ENCODE peak calls at places on chromosomes 5 and 9, in eight cellular contexts. F, L, I, U, H, R, W and N are unnamed samples.

GRCh38 chr5:171419663-171420428 is 399 bp downstream of the FGF18 start:
- DNase-seq in F (peak), L (peak), I (no peak), U (no peak), H (no peak), R (no peak), W (no peak), N (no peak)

GRCh38 chr9:33506626-33507370 is 17.3 kb upstream of the ANKRD18B start:
- DNase-seq in F (no peak), L (peak), I (no peak), U (no peak), H (no peak), R (peak), W (peak), N (no peak)

GRCh38 chr9:106077731-106078130 is 383.4 kb downstream of the TMEM38B start:
- DNase-seq in F (no peak), L (no peak), I (peak), U (no peak), H (no peak), R (no peak), W (no peak), N (no peak)

GRCh38 chr9:117153021-117153420 is 261.8 kb downstream of the ASTN2 start:
- DNase-seq in F (no peak), L (no peak), I (no peak), U (no peak), H (no peak), R (no peak), W (peak), N (no peak)

GRCh38 chr5:138033275-138033808 is 463 bp upstream of the FAM13B start:
- DNase-seq in F (no peak), L (no peak), I (peak), U (no peak), H (no peak), R (no peak), W (peak), N (no peak)

GRCh38 chr5:172410160-172410559 is 44.2 kb downstream of the SH3PXD2B start:
- DNase-seq in F (no peak), L (no peak), I (no peak), U (no peak), H (no peak), R (no peak), W (peak), N (no peak)

GRCh38 chr9:37938121-37938906 is 34.4 kb upstream of the SLC25A51 start:
- DNase-seq in F (no peak), L (no peak), I (peak), U (no peak), H (no peak), R (no peak), W (peak), N (no peak)

GRCh38 chr5:149559712-149560111 is 8.5 kb upstream of the CSNK1A1 start:
- DNase-seq in F (no peak), L (no peak), I (no peak), U (no peak), H (no peak), R (no peak), W (peak), N (no peak)

GRCh38 chr5:161602739-161603138 is 56.2 kb upstream of the GABRB2 start:
- DNase-seq in F (no peak), L (no peak), I (no peak), U (no peak), H (no peak), R (no peak), W (no peak), N (no peak)

GRCh38 chr5:10756539-10756938 is 4.5 kb downstream of the DAP start:
- DNase-seq in F (no peak), L (no peak), I (no peak), U (no peak), H (no peak), R (no peak), W (no peak), N (no peak)

GRCh38 chr9:137422668-137423000 is 328 bp downstream of the EXD3 start:
- DNase-seq in F (no peak), L (no peak), I (no peak), U (no peak), H (no peak), R (no peak), W (peak), N (no peak)

GRCh38 chr5:123125953-123126352 is 36.9 kb downstream of the PRDM6 start:
- DNase-seq in F (no peak), L (peak), I (no peak), U (no peak), H (no peak), R (no peak), W (peak), N (no peak)

GRCh38 chr5:2575292-2575691 is 176.2 kb downstream of the IRX2 start:
- DNase-seq in F (no peak), L (no peak), I (no peak), U (no peak), H (no peak), R (no peak), W (no peak), N (no peak)

GRCh38 chr5:169567079-169567478 is 16.5 kb upstream of the SPDL1 start:
- DNase-seq in F (no peak), L (no peak), I (no peak), U (no peak), H (no peak), R (no peak), W (no peak), N (no peak)

GRCh38 chr5:141508440-141508807 is 19.5 kb downstream of the PCDHGC5 start:
- DNase-seq in F (no peak), L (no peak), I (no peak), U (no peak), H (no peak), R (no peak), W (no peak), N (no peak)

GRCh38 chr5:41925555-41925946 is 470 bp downstream of the FBXO4 start:
- DNase-seq in F (peak), L (peak), I (peak), U (peak), H (no peak), R (peak), W (no peak), N (no peak)

GRCh38 chr5:41927604-41928003 is 2.5 kb downstream of the FBXO4 start:
- DNase-seq in F (no peak), L (no peak), I (no peak), U (no peak), H (no peak), R (no peak), W (no peak), N (no peak)

GRCh38 chr5:41924526-41924871 is 582 bp upstream of the FBXO4 start:
- DNase-seq in F (no peak), L (no peak), I (no peak), U (no peak), H (no peak), R (no peak), W (no peak), N (no peak)

GRCh38 chr5:41921874-41922273 is 3.2 kb upstream of the FBXO4 start:
- DNase-seq in F (no peak), L (no peak), I (no peak), U (no peak), H (no peak), R (no peak), W (peak), N (no peak)

DNA sequence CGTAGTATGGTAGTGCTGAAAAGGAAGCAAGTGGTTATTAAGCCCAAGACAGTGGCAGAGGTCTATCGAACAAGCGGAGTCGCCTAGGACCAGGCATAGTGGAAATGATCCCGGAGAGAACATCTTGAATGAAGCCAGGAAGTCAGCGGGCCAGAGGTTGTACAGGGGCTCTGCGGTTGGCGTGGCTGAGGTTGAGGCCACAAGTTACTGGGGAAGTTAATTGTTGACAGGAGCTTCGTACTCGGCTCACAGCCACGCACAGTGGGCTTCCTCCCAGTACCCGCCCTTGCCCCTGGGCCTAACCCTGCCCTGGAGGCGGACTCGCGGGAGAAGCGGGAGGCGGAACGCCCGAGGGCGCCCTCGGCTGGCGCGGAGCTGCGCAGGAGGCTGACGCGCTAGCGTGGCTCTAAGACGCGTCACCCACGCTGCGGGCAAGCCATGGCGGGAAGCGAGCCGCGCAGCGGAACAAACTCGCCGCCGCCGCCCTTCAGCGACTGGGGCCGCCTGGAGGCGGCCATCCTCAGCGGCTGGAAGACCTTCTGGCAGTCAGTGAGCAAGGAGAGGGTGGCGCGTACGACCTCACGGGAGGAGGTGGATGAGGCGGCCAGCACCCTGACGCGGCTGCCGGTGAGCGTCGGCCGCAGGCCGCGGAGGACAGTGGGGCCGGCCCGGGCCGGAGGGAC is at the start of gene FBXO4:
- DNase-seq in F (peak), L (peak), I (peak), U (peak), H (peak), R (peak), W (peak), N (peak)
- H3K27ac ChIP-seq in F (peak), L (peak), I (peak), U (peak), H (peak), R (peak), W (no peak), N (peak)

DNA sequence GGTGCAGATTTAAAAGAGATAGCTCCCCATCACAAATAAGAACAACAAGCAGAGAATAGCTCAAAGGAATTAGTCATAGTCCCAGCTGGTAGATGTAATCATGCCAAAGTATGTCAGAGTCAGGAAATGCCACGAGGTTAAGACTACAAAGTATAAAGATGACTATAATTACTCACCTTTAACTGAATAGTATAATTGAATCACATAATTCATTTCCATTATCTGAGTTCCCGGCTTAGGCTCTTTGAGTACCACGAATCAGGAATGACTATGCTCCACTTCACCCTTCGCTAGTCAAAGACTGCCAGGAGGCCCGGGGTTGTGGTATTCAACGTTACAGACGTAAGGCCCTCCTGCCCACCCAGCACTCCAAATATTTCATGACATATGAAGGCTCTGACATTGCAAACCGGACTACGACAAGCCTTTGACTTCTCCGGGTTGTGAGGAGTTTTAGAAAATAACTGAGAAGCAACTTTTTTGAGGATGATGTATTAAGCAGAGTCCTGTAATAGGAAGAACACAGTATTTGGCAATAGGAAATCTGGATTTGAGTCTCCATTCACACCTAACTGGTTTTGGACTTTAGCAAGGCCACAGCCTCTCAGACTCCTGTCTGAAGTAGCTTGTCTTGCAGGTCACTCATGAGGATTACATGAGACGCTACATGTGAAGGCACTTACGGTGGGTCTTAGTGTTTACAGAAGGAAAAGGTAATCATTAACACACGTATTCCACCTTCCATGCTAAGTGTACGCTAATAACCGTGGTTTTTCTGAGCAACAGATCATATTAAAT is 64.6 kb downstream of the ENC1 start:
- DNase-seq in F (no peak), L (no peak), I (no peak), U (no peak), H (no peak), R (no peak), W (peak), N (no peak)
- H3K27ac ChIP-seq in F (peak), L (peak), I (no peak), U (peak), H (peak), R (no peak), W (peak), N (no peak)

GRCh38 chr5:73969195-73970059 is 343.4 kb downstream of the ARHGEF28 start:
- DNase-seq in F (no peak), L (no peak), I (no peak), U (no peak), H (no peak), R (no peak), W (no peak), N (no peak)
- H3K27ac ChIP-seq in F (no peak), L (no peak), I (no peak), U (no peak), H (no peak), R (no peak), W (no peak), N (no peak)

GRCh38 chr5:37736397-37736796 is 103.4 kb downstream of the GDNF start:
- DNase-seq in F (no peak), L (no peak), I (no peak), U (no peak), H (no peak), R (no peak), W (no peak), N (no peak)

GRCh38 chr5:37738865-37739488 is 100.9 kb downstream of the GDNF start:
- DNase-seq in F (no peak), L (no peak), I (no peak), U (no peak), H (no peak), R (no peak), W (no peak), N (no peak)

GRCh38 chr5:37738057-37738691 is 101.7 kb downstream of the GDNF start:
- DNase-seq in F (no peak), L (no peak), I (no peak), U (no peak), H (no peak), R (peak), W (peak), N (no peak)

GRCh38 chr5:37735649-37736347 is 104.0 kb downstream of the GDNF start:
- DNase-seq in F (no peak), L (no peak), I (peak), U (peak), H (no peak), R (no peak), W (peak), N (no peak)

DNA sequence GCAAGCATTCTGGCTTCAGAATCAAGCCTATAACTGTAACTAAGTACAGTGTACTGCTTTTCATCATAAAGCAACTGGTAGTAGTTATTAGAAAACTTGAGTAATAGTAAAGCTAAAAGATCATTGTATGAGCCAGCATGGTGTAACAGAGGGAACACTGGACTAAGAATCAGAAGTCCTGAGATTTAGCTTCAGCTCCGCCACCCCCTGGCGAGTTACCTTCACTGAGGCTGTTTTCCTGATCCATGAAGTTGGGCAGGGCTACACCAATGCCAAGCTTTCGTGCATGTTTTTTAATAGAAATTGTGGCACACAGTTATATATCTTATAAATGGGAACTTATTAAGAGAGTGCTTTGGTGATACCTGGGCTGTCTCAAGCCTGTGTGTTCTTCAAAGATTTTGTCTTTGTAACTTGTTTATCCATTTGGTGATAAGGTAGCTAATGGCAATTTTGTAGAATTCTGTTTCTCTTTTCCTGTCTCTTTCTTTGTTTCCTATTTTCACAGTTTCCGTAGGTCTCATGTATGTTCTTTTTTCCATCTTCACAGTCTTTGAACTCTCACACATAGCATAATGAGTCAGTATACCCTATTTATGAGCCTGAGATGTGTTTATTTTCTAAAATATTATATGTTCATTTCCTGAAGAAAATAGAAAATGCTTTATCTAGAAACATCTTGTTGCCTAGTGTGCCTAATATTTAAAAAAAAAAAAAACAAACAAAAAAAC is 102.3 kb downstream of the GDNF start:
- DNase-seq in F (no peak), L (no peak), I (no peak), U (no peak), H (no peak), R (no peak), W (no peak), N (no peak)
- H3K27ac ChIP-seq in F (no peak), L (no peak), I (no peak), U (peak), H (no peak), R (no peak), W (no peak), N (no peak)

GRCh38 chr5:99032234-99033013 is 103.6 kb upstream of the CHD1 start:
- DNase-seq in F (peak), L (peak), I (peak), U (no peak), H (no peak), R (peak), W (peak), N (no peak)
- H3K27ac ChIP-seq in F (peak), L (peak), I (no peak), U (no peak), H (peak), R (no peak), W (no peak), N (peak)

GRCh38 chr5:14075937-14076336 is 67.2 kb upstream of the TRIO start:
- DNase-seq in F (no peak), L (no peak), I (no peak), U (no peak), H (no peak), R (no peak), W (no peak), N (no peak)
- H3K27ac ChIP-seq in F (no peak), L (no peak), I (no peak), U (no peak), H (no peak), R (no peak), W (no peak), N (no peak)

GRCh38 chr5:81786509-81786908 is 35.6 kb upstream of the SSBP2 start:
- DNase-seq in F (no peak), L (no peak), I (no peak), U (no peak), H (no peak), R (no peak), W (no peak), N (no peak)
- H3K27ac ChIP-seq in F (no peak), L (no peak), I (no peak), U (no peak), H (no peak), R (no peak), W (no peak), N (no peak)

GRCh38 chr5:154391788-154392187 is 54.0 kb upstream of the SAP30L start:
- DNase-seq in F (no peak), L (no peak), I (no peak), U (no peak), H (no peak), R (no peak), W (no peak), N (no peak)
- H3K27ac ChIP-seq in F (no peak), L (no peak), I (no peak), U (no peak), H (no peak), R (no peak), W (no peak), N (no peak)

GRCh38 chr5:132500244-132500930 is 9.8 kb upstream of the IRF1 start:
- DNase-seq in F (peak), L (no peak), I (no peak), U (no peak), H (no peak), R (no peak), W (peak), N (no peak)

GRCh38 chr5:132497488-132497997 is 7.0 kb upstream of the IRF1 start:
- DNase-seq in F (peak), L (peak), I (no peak), U (peak), H (peak), R (no peak), W (peak), N (no peak)

GRCh38 chr5:132498152-132498551 is 7.6 kb upstream of the IRF1 start:
- DNase-seq in F (peak), L (peak), I (no peak), U (peak), H (no peak), R (no peak), W (peak), N (no peak)

GRCh38 chr5:132499440-132500243 is 9.1 kb upstream of the IRF1 start:
- DNase-seq in F (peak), L (no peak), I (no peak), U (no peak), H (no peak), R (no peak), W (peak), N (no peak)

DNA sequence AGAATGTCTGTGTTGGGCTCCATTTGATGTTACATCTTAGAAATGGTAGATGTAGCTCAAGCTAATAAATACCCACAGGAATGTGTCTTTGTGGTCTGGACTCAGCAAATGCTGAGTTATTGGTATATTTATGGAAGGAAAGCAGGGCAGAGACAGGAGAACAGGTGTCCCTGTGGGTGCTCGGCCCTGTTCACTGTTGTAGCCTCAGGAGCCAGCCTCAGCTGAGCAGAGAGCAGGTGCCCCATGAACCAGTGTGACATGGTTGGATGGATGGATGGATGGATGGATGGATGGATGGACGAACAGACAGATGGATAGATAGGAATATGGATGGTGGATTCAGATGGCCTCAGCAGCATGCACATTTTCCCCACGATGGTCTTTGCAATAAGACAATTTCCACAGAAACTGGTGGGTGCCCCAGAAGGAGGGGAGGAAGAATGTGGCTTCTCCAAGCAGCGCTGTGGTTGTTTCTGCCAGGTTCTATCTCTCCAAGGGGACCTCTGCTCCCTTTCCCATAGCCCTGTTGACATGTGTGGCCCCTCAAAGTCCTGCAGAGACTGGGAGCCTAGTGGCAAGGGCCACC is 8.2 kb upstream of the IRF1 start:
- DNase-seq in F (peak), L (no peak), I (no peak), U (no peak), H (no peak), R (no peak), W (no peak), N (no peak)
- H3K27ac ChIP-seq in F (peak), L (peak), I (no peak), U (peak), H (peak), R (no peak), W (peak), N (peak)

GRCh38 chr5:145510324-145510723 is 324.8 kb downstream of the PRELID2 start:
- DNase-seq in F (no peak), L (no peak), I (no peak), U (no peak), H (no peak), R (no peak), W (peak), N (no peak)
- H3K27ac ChIP-seq in F (no peak), L (no peak), I (no peak), U (no peak), H (no peak), R (no peak), W (no peak), N (no peak)